ENCODE peak calls at places on chromosome 19, in five cellular contexts. O is bronchial epithelial cell, M is brain microvascular endothelial cell, L is BJ, F is epithelial cell of esophagus. G is an unnamed sample.

GRCh38 chr19:31066385-31066784 is 282.9 kb downstream of the TSHZ3 start:
- DNase-seq in O (peak), M (peak), L (peak), F (peak), G (no peak)

GRCh38 chr19:2551864-2552185 is 75.9 kb downstream of the GADD45B start:
- DNase-seq in O (no peak), M (no peak), L (no peak), F (no peak), G (no peak)

GRCh38 chr19:2983351-2984195 is 6.2 kb downstream of the TLE6 start:
- DNase-seq in O (peak), M (no peak), L (no peak), F (peak), G (no peak)

GRCh38 chr19:3175761-3176714 is 2.5 kb upstream of the S1PR4 start:
- DNase-seq in O (peak), M (no peak), L (peak), F (peak), G (no peak)

GRCh38 chr19:2333807-2334211 is 5.3 kb downstream of the SPPL2B start:
- DNase-seq in O (no peak), M (no peak), L (no peak), F (no peak), G (no peak)

GRCh38 chr19:4088975-4089374 is 22.3 kb upstream of the ZBTB7A start:
- DNase-seq in O (no peak), M (no peak), L (no peak), F (no peak), G (peak)

GRCh38 chr19:49580264-49581006 is at the start of gene NOSIP:
- DNase-seq in O (peak), M (peak), L (peak), F (peak), G (peak)

GRCh38 chr19:50377051-50377441 is 789 bp downstream of the NR1H2 start:
- DNase-seq in O (peak), M (no peak), L (no peak), F (peak), G (no peak)

GRCh38 chr19:18531485-18531884 is 9.6 kb upstream of the ELL start:
- DNase-seq in O (no peak), M (no peak), L (no peak), F (no peak), G (no peak)

GRCh38 chr19:811007-811434 is 10.7 kb downstream of the PLPPR3 start:
- DNase-seq in O (no peak), M (no peak), L (no peak), F (no peak), G (no peak)

GRCh38 chr19:40244596-40244995 is 18.1 kb upstream of the CCNP start:
- DNase-seq in O (no peak), M (no peak), L (no peak), F (no peak), G (no peak)

GRCh38 chr19:51593138-51593890 is 22.2 kb downstream of the ZNF175 start:
- DNase-seq in O (peak), M (no peak), L (no peak), F (peak), G (no peak)

GRCh38 chr19:6273701-6274601 is 5.8 kb downstream of the MLLT1 start:
- DNase-seq in O (peak), M (peak), L (peak), F (peak), G (no peak)

GRCh38 chr19:51807111-51807701 is 12.2 kb downstream of the FPR3 start:
- DNase-seq in O (peak), M (peak), L (no peak), F (peak), G (peak)

GRCh38 chr19:58351996-58352755 is 1.1 kb downstream of the A1BG start:
- DNase-seq in O (no peak), M (no peak), L (no peak), F (no peak), G (no peak)

GRCh38 chr19:34692541-34692940 is 15.1 kb downstream of the ZNF302 start:
- DNase-seq in O (no peak), M (no peak), L (no peak), F (no peak), G (no peak)

GRCh38 chr19:1561236-1561842 is 6.8 kb downstream of the MEX3D start:
- DNase-seq in O (no peak), M (no peak), L (no peak), F (no peak), G (no peak)

GRCh38 chr19:5993516-5994406 is 15.8 kb upstream of the RANBP3 start:
- DNase-seq in O (no peak), M (peak), L (no peak), F (no peak), G (no peak)

GRCh38 chr19:21468791-21469190 is 36.6 kb upstream of the ZNF429 start:
- DNase-seq in O (no peak), M (no peak), L (no peak), F (no peak), G (no peak)

GRCh38 chr19:35253316-35254286 is 4.8 kb downstream of the LSR start:
- DNase-seq in O (no peak), M (no peak), L (no peak), F (no peak), G (no peak)

GRCh38 chr19:5578094-5578846 is 10.5 kb upstream of the TINCR start:
- DNase-seq in O (peak), M (peak), L (no peak), F (peak), G (peak)

GRCh38 chr19:56538761-56539263 is at the start of gene ZFP28:
- DNase-seq in O (no peak), M (no peak), L (no peak), F (no peak), G (no peak)

GRCh38 chr19:31127132-31127967 is 221.9 kb downstream of the TSHZ3 start:
- DNase-seq in O (peak), M (peak), L (peak), F (peak), G (no peak)

GRCh38 chr19:30046522-30046921 is 104.5 kb downstream of the URI1 start:
- DNase-seq in O (no peak), M (peak), L (no peak), F (no peak), G (no peak)

GRCh38 chr19:7516281-7516862 is 469 bp downstream of the ZNF358 start:
- DNase-seq in O (no peak), M (no peak), L (no peak), F (no peak), G (no peak)

GRCh38 chr19:12664406-12665280 is 1.9 kb downstream of the MAN2B1 start:
- DNase-seq in O (no peak), M (no peak), L (no peak), F (no peak), G (no peak)

GRCh38 chr19:53864308-53864836 is 3.3 kb upstream of the MYADM start:
- DNase-seq in O (no peak), M (no peak), L (no peak), F (no peak), G (no peak)

GRCh38 chr19:35513975-35514809 is 743 bp upstream of the DMKN start:
- DNase-seq in O (peak), M (no peak), L (no peak), F (peak), G (no peak)

GRCh38 chr19:49567722-49568454 is 12.5 kb downstream of the NOSIP start:
- DNase-seq in O (no peak), M (no peak), L (no peak), F (no peak), G (peak)

GRCh38 chr19:50496189-50497029 is 14.6 kb downstream of the JOSD2 start:
- DNase-seq in O (no peak), M (no peak), L (no peak), F (no peak), G (no peak)

GRCh38 chr19:17296278-17296677 is 6.9 kb downstream of the ABHD8 start:
- DNase-seq in O (peak), M (peak), L (no peak), F (peak), G (no peak)

GRCh38 chr19:38034153-38034835 is 127.3 kb downstream of the SIPA1L3 start:
- DNase-seq in O (no peak), M (peak), L (no peak), F (no peak), G (no peak)

GRCh38 chr19:17488593-17489391 is 18.5 kb downstream of the SLC27A1 start:
- DNase-seq in O (peak), M (no peak), L (no peak), F (peak), G (peak)

GRCh38 chr19:2235396-2236284 is 489 bp downstream of the PLEKHJ1 start:
- DNase-seq in O (peak), M (no peak), L (no peak), F (no peak), G (no peak)

DNA sequence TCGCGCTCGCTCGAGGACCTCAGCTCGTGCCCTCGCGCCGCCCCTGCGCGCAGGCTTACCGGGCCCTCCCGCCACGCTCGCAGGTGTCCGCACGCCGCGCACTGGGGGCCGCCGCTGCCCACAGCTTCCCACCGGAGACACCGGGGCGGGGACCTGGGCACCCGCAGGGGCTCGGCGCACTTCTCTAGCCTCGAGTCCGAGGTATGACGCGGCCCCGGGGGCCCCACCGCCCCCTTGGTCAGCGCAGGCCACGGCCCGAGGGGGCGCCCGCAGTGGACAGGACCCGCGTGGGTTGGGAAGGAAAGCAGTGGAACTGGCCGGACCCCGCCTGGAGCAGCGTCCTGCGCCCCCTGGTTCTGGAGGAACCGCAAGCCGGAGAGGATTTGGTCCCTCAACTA is 2.1 kb upstream of the GRWD1 start:
- DNase-seq in O (no peak), M (no peak), L (no peak), F (no peak), G (no peak)
- H3K4me3 ChIP-seq in O (no peak), M (no peak), L (no peak), F (no peak), G (no peak)

GRCh38 chr19:10620786-10621185 is 4.6 kb upstream of the SLC44A2 start:
- DNase-seq in O (peak), M (no peak), L (no peak), F (peak), G (no peak)
- H3K4me3 ChIP-seq in O (no peak), M (no peak), L (no peak), F (no peak), G (no peak)

GRCh38 chr19:45295873-45296272 is 26.8 kb downstream of the CKM start:
- DNase-seq in O (no peak), M (no peak), L (no peak), F (no peak), G (no peak)

GRCh38 chr19:45294291-45295029 is 28.2 kb downstream of the CKM start:
- DNase-seq in O (no peak), M (no peak), L (no peak), F (no peak), G (no peak)

GRCh38 chr19:45293682-45294081 is 29.0 kb downstream of the CKM start:
- DNase-seq in O (peak), M (no peak), L (no peak), F (peak), G (no peak)

GRCh38 chr19:45291834-45292233 is 30.8 kb downstream of the CKM start:
- DNase-seq in O (no peak), M (no peak), L (no peak), F (no peak), G (no peak)

DNA sequence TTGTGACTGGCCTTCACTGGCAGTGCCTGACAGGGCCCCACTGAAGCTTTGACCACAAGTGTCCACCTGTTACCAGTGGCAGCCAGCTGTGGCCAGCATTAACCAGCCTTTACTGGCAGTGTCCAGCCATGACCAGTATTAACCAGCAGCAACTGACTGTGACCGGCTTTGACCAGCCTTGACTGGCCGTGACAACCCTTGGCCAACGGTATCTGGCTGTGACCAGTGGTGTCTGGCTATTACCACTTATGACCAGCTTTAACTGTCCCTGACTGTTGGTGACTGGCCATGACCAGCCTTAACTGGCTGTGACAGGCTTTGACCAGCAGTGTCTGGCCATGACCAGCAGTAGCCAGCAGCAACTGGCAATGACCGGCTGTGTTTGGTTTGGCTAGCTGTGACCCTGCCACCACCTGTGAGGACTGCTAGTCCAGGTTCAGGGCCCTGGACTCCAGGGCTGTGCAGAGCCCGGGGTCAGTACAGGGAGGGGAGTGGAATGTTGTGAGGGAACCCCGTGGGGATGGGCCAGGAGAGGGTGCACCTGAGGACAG is 32.2 kb downstream of the CKM start:
- DNase-seq in O (no peak), M (no peak), L (no peak), F (no peak), G (no peak)
- H3K4me3 ChIP-seq in O (no peak), M (no peak), L (no peak), F (no peak), G (no peak)

DNA sequence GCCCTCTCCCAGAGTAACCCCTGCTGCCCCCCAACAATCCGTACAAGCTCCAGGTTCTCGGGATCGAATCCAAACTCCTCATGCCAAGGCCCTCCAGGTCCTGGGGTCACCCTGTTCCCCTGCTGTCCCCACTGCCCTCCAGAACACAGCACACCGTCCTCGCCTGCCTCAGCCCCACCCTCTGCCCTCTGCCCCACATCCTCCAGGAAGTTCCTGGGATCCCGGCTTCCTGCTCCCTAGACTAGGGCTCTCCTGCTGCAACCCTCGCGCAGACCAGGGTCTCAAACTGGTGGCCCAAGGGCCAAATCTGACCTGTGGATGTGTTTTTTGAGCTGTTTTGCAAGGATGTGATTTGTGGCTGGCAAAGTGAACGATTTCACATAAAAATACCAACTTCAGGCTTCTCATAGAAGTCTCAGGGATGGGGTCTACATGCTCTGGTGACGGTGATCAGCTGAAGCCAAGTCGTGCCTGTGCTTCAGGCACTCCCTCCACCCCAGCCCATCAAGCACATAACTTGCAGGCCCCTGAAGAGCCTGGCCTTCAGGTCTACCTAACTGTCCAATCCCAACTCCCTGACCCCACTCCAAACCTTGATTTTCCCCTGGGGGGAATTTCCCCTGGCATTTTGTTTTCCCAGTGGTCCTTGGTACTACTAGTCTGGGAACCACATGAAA is 1.8 kb downstream of the RABAC1 start:
- DNase-seq in O (no peak), M (no peak), L (no peak), F (no peak), G (no peak)
- H3K4me3 ChIP-seq in O (no peak), M (no peak), L (no peak), F (no peak), G (no peak)

GRCh38 chr19:55206664-55207500 is 2.4 kb downstream of the PTPRH start:
- DNase-seq in O (peak), M (peak), L (peak), F (peak), G (no peak)
- H3K4me3 ChIP-seq in O (no peak), M (peak), L (peak), F (no peak), G (no peak)

DNA sequence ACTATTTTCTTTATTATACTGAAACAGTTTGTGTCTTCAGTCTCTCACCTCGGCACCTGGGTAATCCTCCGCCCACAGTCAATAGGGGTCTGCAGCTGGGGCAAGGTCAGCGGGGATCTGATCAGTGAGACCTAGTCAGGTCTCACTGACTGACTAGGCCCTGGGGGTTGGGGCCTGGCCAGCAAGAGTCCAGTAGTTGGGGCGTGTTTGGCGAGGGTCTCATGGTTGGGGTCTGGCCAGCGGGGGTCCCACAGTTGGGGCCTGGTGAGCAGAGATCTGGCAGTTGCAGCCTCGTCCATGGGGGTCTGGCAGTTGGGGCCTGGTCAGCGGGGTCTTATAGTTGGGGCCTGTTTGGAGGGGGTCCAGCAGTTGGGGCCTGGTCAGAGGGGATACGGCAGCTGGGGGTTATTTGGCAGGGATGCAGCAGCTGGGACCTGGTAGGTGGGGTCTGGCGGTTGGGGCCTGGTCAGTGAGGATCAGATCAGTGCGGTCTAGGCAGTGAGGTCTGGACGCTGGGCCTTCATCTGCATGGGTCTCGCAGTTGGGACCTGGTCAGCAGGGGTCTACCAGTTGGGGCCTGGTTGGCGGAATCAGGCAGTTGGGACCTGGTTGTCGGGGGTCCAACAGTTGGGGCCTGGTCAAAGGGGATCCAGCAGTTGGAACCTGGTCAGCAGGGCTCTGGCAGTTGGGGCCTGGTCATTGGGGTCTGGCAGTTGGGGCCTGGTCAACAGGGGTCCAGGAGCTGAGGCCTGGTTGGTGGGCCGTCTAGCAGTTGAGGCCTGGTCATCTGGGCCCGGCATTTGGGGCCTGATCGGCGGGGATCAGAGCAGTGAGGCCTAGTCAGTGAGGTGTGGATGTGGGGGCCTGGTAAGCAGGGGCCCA is 61.1 kb upstream of the TPM4 start:
- DNase-seq in O (no peak), M (no peak), L (no peak), F (no peak), G (no peak)
- H3K4me3 ChIP-seq in O (no peak), M (no peak), L (no peak), F (no peak), G (no peak)

G was measured in Jurkat, Clone E6-1.